ENCODE peak calls at places on chromosomes 16 and 17, in six cellular contexts. One of them, this sample, is unnamed.

GRCh38 chr17:17702821-17703607 is 21.8 kb downstream of the RAI1 start:
- DNase-seq in GM23248: no peak
- DNase-seq in PC-3: no peak
- DNase-seq in neural progenitor cell: no peak
- DNase-seq in GM23338: peak
- DNase-seq in fibroblast of lung: no peak
- DNase-seq in this sample: no peak

GRCh38 chr16:23504453-23505179 is 5.7 kb downstream of the GGA2 start:
- DNase-seq in GM23248: peak
- DNase-seq in PC-3: peak
- DNase-seq in neural progenitor cell: peak
- DNase-seq in GM23338: peak
- DNase-seq in fibroblast of lung: peak
- DNase-seq in this sample: peak

GRCh38 chr16:8859913-8860881 is 8.6 kb downstream of the CARHSP1 start:
- DNase-seq in GM23248: peak
- DNase-seq in PC-3: no peak
- DNase-seq in neural progenitor cell: no peak
- DNase-seq in GM23338: no peak
- DNase-seq in fibroblast of lung: peak
- DNase-seq in this sample: no peak

GRCh38 chr17:38920374-38921291 is 4.8 kb upstream of the LASP1NB start:
- DNase-seq in GM23248: no peak
- DNase-seq in PC-3: no peak
- DNase-seq in neural progenitor cell: no peak
- DNase-seq in GM23338: no peak
- DNase-seq in fibroblast of lung: no peak
- DNase-seq in this sample: no peak

GRCh38 chr16:4506450-4506849 is 30.3 kb downstream of the HMOX2 start:
- DNase-seq in GM23248: peak
- DNase-seq in PC-3: peak
- DNase-seq in neural progenitor cell: peak
- DNase-seq in GM23338: peak
- DNase-seq in fibroblast of lung: peak
- DNase-seq in this sample: peak

GRCh38 chr16:46839986-46840443 is 9.0 kb upstream of the C16orf87 start:
- DNase-seq in GM23248: no peak
- DNase-seq in PC-3: no peak
- DNase-seq in neural progenitor cell: no peak
- DNase-seq in GM23338: no peak
- DNase-seq in fibroblast of lung: no peak
- DNase-seq in this sample: no peak

GRCh38 chr16:30740364-30741251 is 7.6 kb upstream of the PHKG2 start:
- DNase-seq in GM23248: peak
- DNase-seq in PC-3: peak
- DNase-seq in neural progenitor cell: no peak
- DNase-seq in GM23338: peak
- DNase-seq in fibroblast of lung: peak
- DNase-seq in this sample: no peak

GRCh38 chr17:16915752-16916556 is 56.0 kb downstream of the TNFRSF13B start:
- DNase-seq in GM23248: peak
- DNase-seq in PC-3: peak
- DNase-seq in neural progenitor cell: peak
- DNase-seq in GM23338: peak
- DNase-seq in fibroblast of lung: peak
- DNase-seq in this sample: peak

GRCh38 chr17:58513391-58513912 is 986 bp downstream of the MTMR4 start:
- DNase-seq in GM23248: no peak
- DNase-seq in PC-3: no peak
- DNase-seq in neural progenitor cell: peak
- DNase-seq in GM23338: no peak
- DNase-seq in fibroblast of lung: no peak
- DNase-seq in this sample: peak

GRCh38 chr16:24539850-24540484 is 601 bp downstream of the RBBP6 start:
- DNase-seq in GM23248: peak
- DNase-seq in PC-3: no peak
- DNase-seq in neural progenitor cell: peak
- DNase-seq in GM23338: peak
- DNase-seq in fibroblast of lung: peak
- DNase-seq in this sample: peak

GRCh38 chr16:63925221-63925620 is 1196.6 kb downstream of the CDH11 start:
- DNase-seq in GM23248: no peak
- DNase-seq in PC-3: no peak
- DNase-seq in neural progenitor cell: no peak
- DNase-seq in GM23338: peak
- DNase-seq in fibroblast of lung: no peak
- DNase-seq in this sample: no peak

GRCh38 chr17:57284984-57285646 is 28.8 kb downstream of the MSI2 start:
- DNase-seq in GM23248: no peak
- DNase-seq in PC-3: no peak
- DNase-seq in neural progenitor cell: peak
- DNase-seq in GM23338: peak
- DNase-seq in fibroblast of lung: no peak
- DNase-seq in this sample: no peak

GRCh38 chr16:69526831-69527655 is 38.7 kb upstream of the NFAT5 start:
- DNase-seq in GM23248: no peak
- DNase-seq in PC-3: no peak
- DNase-seq in neural progenitor cell: no peak
- DNase-seq in GM23338: no peak
- DNase-seq in fibroblast of lung: no peak
- DNase-seq in this sample: no peak

GRCh38 chr16:75288181-75288580 is 36.8 kb upstream of the BCAR1 start:
- DNase-seq in GM23248: no peak
- DNase-seq in PC-3: no peak
- DNase-seq in neural progenitor cell: no peak
- DNase-seq in GM23338: no peak
- DNase-seq in fibroblast of lung: no peak
- DNase-seq in this sample: no peak

GRCh38 chr17:35084987-35085386 is 21.5 kb upstream of the RFFL start:
- DNase-seq in GM23248: peak
- DNase-seq in PC-3: peak
- DNase-seq in neural progenitor cell: no peak
- DNase-seq in GM23338: no peak
- DNase-seq in fibroblast of lung: peak
- DNase-seq in this sample: no peak

GRCh38 chr17:61209524-61209923 is 190.1 kb upstream of the TBX2 start:
- DNase-seq in GM23248: no peak
- DNase-seq in PC-3: no peak
- DNase-seq in neural progenitor cell: peak
- DNase-seq in GM23338: no peak
- DNase-seq in fibroblast of lung: no peak
- DNase-seq in this sample: no peak

GRCh38 chr17:67210915-67211314 is 34.1 kb downstream of the HELZ start:
- DNase-seq in GM23248: no peak
- DNase-seq in PC-3: no peak
- DNase-seq in neural progenitor cell: no peak
- DNase-seq in GM23338: no peak
- DNase-seq in fibroblast of lung: no peak
- DNase-seq in this sample: no peak
- TF ChIP-seq EZH2 in GM23248: no peak
- TF ChIP-seq EZH2 in PC-3: no peak
- TF ChIP-seq EZH2 in neural progenitor cell: no peak
- TF ChIP-seq EZH2 in GM23338: no peak
- TF ChIP-seq EZH2 in fibroblast of lung: no peak
- TF ChIP-seq EZH2 in this sample: no peak

GRCh38 chr16:19883296-19883951 is 1.2 kb downstream of the GPRC5B start:
- DNase-seq in GM23248: peak
- DNase-seq in PC-3: no peak
- DNase-seq in neural progenitor cell: peak
- DNase-seq in GM23338: peak
- DNase-seq in fibroblast of lung: peak
- DNase-seq in this sample: peak
- TF ChIP-seq EZH2 in GM23248: peak
- TF ChIP-seq EZH2 in PC-3: no peak
- TF ChIP-seq EZH2 in neural progenitor cell: no peak
- TF ChIP-seq EZH2 in GM23338: no peak
- TF ChIP-seq EZH2 in fibroblast of lung: peak
- TF ChIP-seq EZH2 in this sample: no peak

DNA sequence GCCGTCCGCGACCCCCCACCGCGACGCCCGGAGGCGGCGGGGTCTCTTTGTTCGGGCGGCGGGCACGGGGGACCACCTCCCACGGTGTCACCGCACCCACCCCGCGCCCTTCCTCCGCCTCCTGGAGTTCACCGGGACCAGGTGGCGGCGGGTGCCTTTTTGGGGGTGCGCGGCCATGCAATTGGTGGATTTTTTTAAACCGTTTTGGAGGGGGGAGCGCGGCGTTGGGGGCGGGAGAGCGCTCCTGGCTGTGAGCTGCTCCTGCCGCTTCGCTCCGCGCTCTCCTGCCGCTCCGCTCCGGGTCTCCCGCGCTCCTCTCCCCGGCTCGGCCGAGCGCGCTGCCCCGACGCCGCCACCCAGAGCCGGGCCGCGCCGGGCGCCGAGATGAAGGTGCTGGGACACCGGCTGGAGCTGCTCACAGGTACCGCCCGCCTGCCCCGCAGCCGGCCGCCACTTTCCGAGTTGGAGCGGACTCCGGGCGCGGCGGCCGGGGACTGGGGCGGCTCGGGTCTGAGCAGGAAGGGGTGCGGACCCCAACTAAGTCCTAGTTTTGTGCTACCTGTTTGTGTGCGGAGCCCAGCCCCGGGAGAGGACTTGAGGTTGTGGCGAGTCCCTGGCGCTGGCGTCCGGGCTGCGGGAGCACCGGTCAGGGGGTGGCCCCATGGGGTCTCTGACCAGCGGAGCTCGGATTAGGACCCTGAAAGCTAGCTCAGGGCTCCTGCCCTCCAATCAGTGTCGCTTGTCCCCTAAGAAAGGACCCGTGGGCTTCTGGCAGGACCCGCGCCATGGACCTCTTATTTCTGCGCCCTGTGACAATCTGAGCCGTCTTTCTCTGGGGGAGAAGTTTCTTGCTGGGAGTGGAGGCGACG is 35.7 kb upstream of the NDRG4 start:
- DNase-seq in GM23248: peak
- DNase-seq in PC-3: peak
- DNase-seq in neural progenitor cell: peak
- DNase-seq in GM23338: peak
- DNase-seq in fibroblast of lung: no peak
- DNase-seq in this sample: peak
- TF ChIP-seq EZH2 in GM23248: peak
- TF ChIP-seq EZH2 in PC-3: peak
- TF ChIP-seq EZH2 in neural progenitor cell: peak
- TF ChIP-seq EZH2 in GM23338: peak
- TF ChIP-seq EZH2 in fibroblast of lung: no peak
- TF ChIP-seq EZH2 in this sample: peak

GRCh38 chr17:2853111-2853721 is 57.0 kb downstream of the RAP1GAP2 start:
- DNase-seq in GM23248: peak
- DNase-seq in PC-3: peak
- DNase-seq in neural progenitor cell: peak
- DNase-seq in GM23338: peak
- DNase-seq in fibroblast of lung: peak
- DNase-seq in this sample: no peak
- TF ChIP-seq EZH2 in GM23248: no peak
- TF ChIP-seq EZH2 in PC-3: no peak
- TF ChIP-seq EZH2 in neural progenitor cell: peak
- TF ChIP-seq EZH2 in GM23338: no peak
- TF ChIP-seq EZH2 in fibroblast of lung: no peak
- TF ChIP-seq EZH2 in this sample: peak

GRCh38 chr16:66925322-66925840 is at the start of gene RRAD:
- DNase-seq in GM23248: peak
- DNase-seq in PC-3: no peak
- DNase-seq in neural progenitor cell: peak
- DNase-seq in GM23338: peak
- DNase-seq in fibroblast of lung: peak
- DNase-seq in this sample: no peak
- TF ChIP-seq EZH2 in GM23248: peak
- TF ChIP-seq EZH2 in PC-3: peak
- TF ChIP-seq EZH2 in neural progenitor cell: peak
- TF ChIP-seq EZH2 in GM23338: peak
- TF ChIP-seq EZH2 in fibroblast of lung: no peak
- TF ChIP-seq EZH2 in this sample: peak

GRCh38 chr17:48787850-48788249 is 29.2 kb downstream of the TTLL6 start:
- DNase-seq in GM23248: no peak
- DNase-seq in PC-3: no peak
- DNase-seq in neural progenitor cell: no peak
- DNase-seq in GM23338: no peak
- DNase-seq in fibroblast of lung: no peak
- DNase-seq in this sample: no peak

GRCh38 chr17:48795444-48796162 is 21.4 kb downstream of the TTLL6 start:
- DNase-seq in GM23248: peak
- DNase-seq in PC-3: peak
- DNase-seq in neural progenitor cell: no peak
- DNase-seq in GM23338: no peak
- DNase-seq in fibroblast of lung: peak
- DNase-seq in this sample: no peak

GRCh38 chr17:48791128-48792032 is 25.6 kb downstream of the TTLL6 start:
- DNase-seq in GM23248: peak
- DNase-seq in PC-3: peak
- DNase-seq in neural progenitor cell: peak
- DNase-seq in GM23338: peak
- DNase-seq in fibroblast of lung: peak
- DNase-seq in this sample: peak

GRCh38 chr17:48792033-48792798 is 24.8 kb downstream of the TTLL6 start:
- DNase-seq in GM23248: no peak
- DNase-seq in PC-3: peak
- DNase-seq in neural progenitor cell: no peak
- DNase-seq in GM23338: no peak
- DNase-seq in fibroblast of lung: no peak
- DNase-seq in this sample: no peak

DNA sequence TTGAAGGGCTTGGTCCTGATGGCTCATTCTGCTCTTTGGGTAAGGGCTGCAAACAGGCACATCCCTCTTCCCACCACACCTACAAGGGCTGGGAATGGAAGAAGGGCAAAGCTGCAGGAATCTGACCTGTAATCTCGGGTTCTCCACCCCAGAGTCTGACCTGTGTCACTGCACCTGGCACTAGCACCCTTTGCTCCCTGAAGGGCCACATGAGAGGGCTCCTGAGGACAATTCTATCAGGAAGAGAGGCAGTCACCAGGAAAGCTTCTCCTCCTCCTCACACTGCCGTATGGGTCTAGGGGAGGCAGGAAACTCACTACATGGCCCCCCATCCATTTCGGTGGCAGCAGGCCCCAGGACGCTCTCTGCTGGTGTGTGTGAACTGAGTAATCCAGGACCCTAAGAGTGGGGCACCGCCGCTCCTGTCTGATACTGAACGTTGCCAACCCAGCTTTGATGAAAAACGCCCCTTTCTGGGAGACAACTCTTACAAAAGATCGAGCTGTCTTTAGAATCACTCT is 26.4 kb downstream of the TTLL6 start:
- DNase-seq in GM23248: no peak
- DNase-seq in PC-3: no peak
- DNase-seq in neural progenitor cell: no peak
- DNase-seq in GM23338: no peak
- DNase-seq in fibroblast of lung: no peak
- DNase-seq in this sample: no peak
- TF ChIP-seq EZH2 in GM23248: no peak
- TF ChIP-seq EZH2 in PC-3: no peak
- TF ChIP-seq EZH2 in neural progenitor cell: no peak
- TF ChIP-seq EZH2 in GM23338: no peak
- TF ChIP-seq EZH2 in fibroblast of lung: peak
- TF ChIP-seq EZH2 in this sample: no peak